ENCODE peak calls at places on chromosomes 12 and 14, in six cellular contexts. One of them, this sample, is unnamed.

GRCh38 chr12:46364777-46365580 is 7.6 kb downstream of the SLC38A2 start:
- DNase-seq in astrocyte: peak; percentile 83
- DNase-seq in hepatocyte: peak; percentile 42
- DNase-seq in mammary epithelial cell: peak; percentile 73
- DNase-seq in H1: no peak
- DNase-seq in endothelial cell of umbilical vein: peak; percentile 72
- DNase-seq in this sample: no peak

GRCh38 chr14:50559990-50560928 is at the start of gene ATL1:
- DNase-seq in hepatocyte: peak; percentile 80
- DNase-seq in H1: no peak
- DNase-seq in mammary epithelial cell: peak; percentile 86
- DNase-seq in astrocyte: peak; percentile 72
- DNase-seq in endothelial cell of umbilical vein: peak; percentile 59
- DNase-seq in this sample: peak; percentile 94

GRCh38 chr14:95098984-95099599 is 58.2 kb downstream of the DICER1 start:
- DNase-seq in hepatocyte: peak; percentile 81
- DNase-seq in H1: peak; percentile 31
- DNase-seq in mammary epithelial cell: peak; percentile 49
- DNase-seq in endothelial cell of umbilical vein: peak; percentile 25
- DNase-seq in astrocyte: peak; percentile 31
- DNase-seq in this sample: peak; percentile 58

GRCh38 chr12:68559984-68560822 is 50.5 kb upstream of the RAP1B start:
- DNase-seq in astrocyte: peak; percentile 19
- DNase-seq in hepatocyte: no peak
- DNase-seq in mammary epithelial cell: no peak
- DNase-seq in H1: no peak
- DNase-seq in endothelial cell of umbilical vein: peak; percentile 53
- DNase-seq in this sample: peak; percentile 22

GRCh38 chr12:95918194-95918993 is 24.0 kb downstream of the CCDC38 start:
- DNase-seq in mammary epithelial cell: peak; percentile 57
- DNase-seq in endothelial cell of umbilical vein: peak; percentile 48
- DNase-seq in H1: no peak
- DNase-seq in hepatocyte: peak; percentile 71
- DNase-seq in astrocyte: peak; percentile 8
- DNase-seq in this sample: peak; percentile 71

GRCh38 chr12:113120670-113121370 is 14.7 kb downstream of the RASAL1 start:
- DNase-seq in H1: no peak
- DNase-seq in hepatocyte: no peak
- DNase-seq in endothelial cell of umbilical vein: no peak
- DNase-seq in mammary epithelial cell: no peak
- DNase-seq in astrocyte: no peak
- DNase-seq in this sample: peak; percentile 34

GRCh38 chr14:31887929-31888580 is 189.0 kb upstream of the ARHGAP5 start:
- DNase-seq in hepatocyte: no peak
- DNase-seq in astrocyte: no peak
- DNase-seq in mammary epithelial cell: no peak
- DNase-seq in H1: no peak
- DNase-seq in endothelial cell of umbilical vein: no peak
- DNase-seq in this sample: no peak

GRCh38 chr14:23361320-23361719 is 3.7 kb downstream of the EFS start:
- DNase-seq in mammary epithelial cell: peak; percentile 37
- DNase-seq in hepatocyte: no peak
- DNase-seq in astrocyte: peak; percentile 43
- DNase-seq in H1: no peak
- DNase-seq in endothelial cell of umbilical vein: no peak
- DNase-seq in this sample: peak; percentile 95

GRCh38 chr14:89973234-89973823 is 17.6 kb downstream of the TDP1 start:
- DNase-seq in mammary epithelial cell: peak; percentile 40
- DNase-seq in endothelial cell of umbilical vein: peak; percentile 67
- DNase-seq in H1: no peak
- DNase-seq in hepatocyte: peak; percentile 84
- DNase-seq in astrocyte: peak; percentile 36
- DNase-seq in this sample: peak; percentile 80

GRCh38 chr14:101604228-101604934 is 43.1 kb downstream of the DIO3 start:
- DNase-seq in hepatocyte: no peak
- DNase-seq in endothelial cell of umbilical vein: no peak
- DNase-seq in astrocyte: no peak
- DNase-seq in H1: no peak
- DNase-seq in mammary epithelial cell: no peak
- DNase-seq in this sample: no peak

GRCh38 chr14:75450381-75451276 is 22.8 kb downstream of the JDP2 start:
- DNase-seq in H1: no peak
- DNase-seq in mammary epithelial cell: peak; percentile 74
- DNase-seq in endothelial cell of umbilical vein: peak; percentile 45
- DNase-seq in hepatocyte: peak; percentile 70
- DNase-seq in astrocyte: peak; percentile 37
- DNase-seq in this sample: no peak

GRCh38 chr14:84493779-84494178 is 1036.2 kb upstream of the FLRT2 start:
- DNase-seq in H1: no peak
- DNase-seq in mammary epithelial cell: no peak
- DNase-seq in endothelial cell of umbilical vein: no peak
- DNase-seq in hepatocyte: no peak
- DNase-seq in astrocyte: peak; percentile 23
- DNase-seq in this sample: no peak

GRCh38 chr12:14135996-14136395 is 154.6 kb upstream of the GRIN2B start:
- DNase-seq in hepatocyte: no peak
- DNase-seq in endothelial cell of umbilical vein: no peak
- DNase-seq in H1: no peak
- DNase-seq in mammary epithelial cell: no peak
- DNase-seq in astrocyte: no peak
- DNase-seq in this sample: no peak

GRCh38 chr12:92745874-92746553 is 43.2 kb downstream of the PLEKHG7 start:
- DNase-seq in H1: no peak
- DNase-seq in astrocyte: peak; percentile 97
- DNase-seq in mammary epithelial cell: peak; percentile 85
- DNase-seq in hepatocyte: peak; percentile 23
- DNase-seq in endothelial cell of umbilical vein: peak; percentile 99
- DNase-seq in this sample: peak; percentile 93

GRCh38 chr14:73744874-73745529 is 30.8 kb upstream of the PNMA1 start:
- DNase-seq in mammary epithelial cell: peak; percentile 79
- DNase-seq in hepatocyte: peak; percentile 48
- DNase-seq in H1: no peak
- DNase-seq in astrocyte: no peak
- DNase-seq in endothelial cell of umbilical vein: no peak
- DNase-seq in this sample: peak; percentile 57

GRCh38 chr12:33484161-33484560 is 44.5 kb upstream of the SYT10 start:
- DNase-seq in mammary epithelial cell: peak; percentile 7
- DNase-seq in endothelial cell of umbilical vein: no peak
- DNase-seq in astrocyte: no peak
- DNase-seq in hepatocyte: no peak
- DNase-seq in H1: no peak
- DNase-seq in this sample: no peak

GRCh38 chr14:23633160-23633701 is 2.9 kb upstream of the DHRS2 start:
- DNase-seq in H1: no peak
- DNase-seq in astrocyte: no peak
- DNase-seq in hepatocyte: peak; percentile 55
- DNase-seq in mammary epithelial cell: no peak
- DNase-seq in endothelial cell of umbilical vein: no peak
- DNase-seq in this sample: peak; percentile 46

GRCh38 chr14:99508896-99509629 is 27.9 kb downstream of the CCNK start:
- DNase-seq in astrocyte: no peak
- DNase-seq in hepatocyte: peak; percentile 8
- DNase-seq in H1: no peak
- DNase-seq in mammary epithelial cell: peak; percentile 17
- DNase-seq in endothelial cell of umbilical vein: no peak
- DNase-seq in this sample: peak; percentile 58

GRCh38 chr12:3076730-3077571 is at the start of gene TSPAN9:
- DNase-seq in endothelial cell of umbilical vein: peak; percentile 71
- DNase-seq in hepatocyte: peak; percentile 89
- DNase-seq in mammary epithelial cell: peak; percentile 75
- DNase-seq in astrocyte: peak; percentile 34
- DNase-seq in H1: no peak
- DNase-seq in this sample: peak; percentile 98

GRCh38 chr12:119692410-119692809 is 24.5 kb downstream of the PRKAB1 start:
- DNase-seq in astrocyte: no peak
- DNase-seq in H1: no peak
- DNase-seq in endothelial cell of umbilical vein: peak; percentile 85
- DNase-seq in mammary epithelial cell: no peak
- DNase-seq in hepatocyte: no peak
- DNase-seq in this sample: peak; percentile 37

GRCh38 chr12:50542448-50542847 is 37.7 kb downstream of the DIP2B start:
- DNase-seq in hepatocyte: peak; percentile 14
- DNase-seq in astrocyte: peak; percentile 75
- DNase-seq in endothelial cell of umbilical vein: no peak
- DNase-seq in mammary epithelial cell: peak; percentile 99
- DNase-seq in H1: no peak
- DNase-seq in this sample: peak; percentile 72

GRCh38 chr14:103714063-103714724 is 1.1 kb downstream of the XRCC3 start:
- DNase-seq in endothelial cell of umbilical vein: no peak
- DNase-seq in hepatocyte: no peak
- DNase-seq in H1: no peak
- DNase-seq in astrocyte: no peak
- DNase-seq in mammary epithelial cell: no peak
- DNase-seq in this sample: no peak

GRCh38 chr14:103713304-103714062 is 1.8 kb downstream of the XRCC3 start:
- DNase-seq in hepatocyte: no peak
- DNase-seq in endothelial cell of umbilical vein: no peak
- DNase-seq in mammary epithelial cell: peak; percentile 25
- DNase-seq in H1: no peak
- DNase-seq in astrocyte: no peak
- DNase-seq in this sample: no peak

GRCh38 chr14:103716899-103717411 is 1.3 kb downstream of the ZFYVE21 start:
- DNase-seq in hepatocyte: no peak
- DNase-seq in endothelial cell of umbilical vein: no peak
- DNase-seq in H1: no peak
- DNase-seq in astrocyte: no peak
- DNase-seq in mammary epithelial cell: no peak
- DNase-seq in this sample: no peak

GRCh38 chr14:103716091-103716801 is 636 bp downstream of the ZFYVE21 start:
- DNase-seq in endothelial cell of umbilical vein: no peak
- DNase-seq in hepatocyte: peak; percentile 64
- DNase-seq in mammary epithelial cell: no peak
- DNase-seq in H1: no peak
- DNase-seq in astrocyte: no peak
- DNase-seq in this sample: peak; percentile 96

GRCh38 chr14:103715052-103716000 is at the start of the genes XRCC3 and ZFYVE21:
- DNase-seq in mammary epithelial cell: peak; percentile 99
- DNase-seq in hepatocyte: peak; percentile 100
- DNase-seq in astrocyte: peak; percentile 96
- DNase-seq in endothelial cell of umbilical vein: peak; percentile 100
- DNase-seq in H1: peak; percentile 99
- DNase-seq in this sample: peak; percentile 100
- H2AFZ ChIP-seq in mammary epithelial cell: peak within 1 kb of the TSS; percentile 48
- H2AFZ ChIP-seq in hepatocyte: peak within 1 kb of the TSS; percentile 39
- H2AFZ ChIP-seq in astrocyte: peak within 1 kb of the TSS; percentile 11
- H2AFZ ChIP-seq in endothelial cell of umbilical vein: peak within 1 kb of the TSS; percentile 18
- H2AFZ ChIP-seq in H1: no peak within 1 kb of the TSS
- H2AFZ ChIP-seq in this sample: peak within 1 kb of the TSS; percentile 4

GRCh38 chr12:26723379-26724308 is 109.3 kb downstream of the ITPR2 start:
- DNase-seq in astrocyte: peak; percentile 88
- DNase-seq in H1: no peak
- DNase-seq in mammary epithelial cell: peak; percentile 24
- DNase-seq in endothelial cell of umbilical vein: peak; percentile 63
- DNase-seq in hepatocyte: no peak
- DNase-seq in this sample: no peak
- H3K4me2 ChIP-seq in astrocyte: peak overlapping the region; percentile 79
- H3K4me2 ChIP-seq in H1: no peak overlapping the region
- H3K4me2 ChIP-seq in mammary epithelial cell: peak overlapping the region; percentile 76
- H3K4me2 ChIP-seq in endothelial cell of umbilical vein: peak overlapping the region; percentile 84
- H3K4me2 ChIP-seq in hepatocyte: peak overlapping the region; percentile 31
- H3K4me2 ChIP-seq in this sample: peak overlapping the region; percentile 44

GRCh38 chr12:401235-402126 is at the start of gene CCDC77:
- DNase-seq in mammary epithelial cell: peak; percentile 90
- DNase-seq in astrocyte: peak; percentile 75
- DNase-seq in hepatocyte: peak; percentile 95
- DNase-seq in endothelial cell of umbilical vein: peak; percentile 96
- DNase-seq in H1: peak; percentile 80
- DNase-seq in this sample: peak; percentile 87
- H2AFZ ChIP-seq in mammary epithelial cell: peak within 1 kb of the TSS; percentile 96
- H2AFZ ChIP-seq in astrocyte: peak within 1 kb of the TSS; percentile 73
- H2AFZ ChIP-seq in hepatocyte: peak within 1 kb of the TSS; percentile 71
- H2AFZ ChIP-seq in endothelial cell of umbilical vein: peak within 1 kb of the TSS; percentile 96
- H2AFZ ChIP-seq in H1: peak within 1 kb of the TSS; percentile 47
- H2AFZ ChIP-seq in this sample: peak within 1 kb of the TSS; percentile 98

GRCh38 chr12:125651625-125652024 is 586.4 kb downstream of the AACS start:
- DNase-seq in hepatocyte: no peak
- DNase-seq in endothelial cell of umbilical vein: no peak
- DNase-seq in mammary epithelial cell: no peak
- DNase-seq in astrocyte: no peak
- DNase-seq in H1: no peak
- DNase-seq in this sample: no peak
- H3K4me2 ChIP-seq in hepatocyte: no peak overlapping the region
- H3K4me2 ChIP-seq in endothelial cell of umbilical vein: no peak overlapping the region
- H3K4me2 ChIP-seq in mammary epithelial cell: no peak overlapping the region
- H3K4me2 ChIP-seq in astrocyte: no peak overlapping the region
- H3K4me2 ChIP-seq in H1: no peak overlapping the region
- H3K4me2 ChIP-seq in this sample: no peak overlapping the region

GRCh38 chr12:90515199-90516175 is 439.5 kb downstream of the CCER1 start:
- DNase-seq in H1: no peak
- DNase-seq in astrocyte: peak; percentile 7
- DNase-seq in endothelial cell of umbilical vein: peak; percentile 86
- DNase-seq in mammary epithelial cell: no peak
- DNase-seq in hepatocyte: no peak
- DNase-seq in this sample: no peak
- H2AFZ ChIP-seq in H1: no peak overlapping the region
- H2AFZ ChIP-seq in astrocyte: no peak overlapping the region
- H2AFZ ChIP-seq in endothelial cell of umbilical vein: peak overlapping the region; percentile 42
- H2AFZ ChIP-seq in mammary epithelial cell: no peak overlapping the region
- H2AFZ ChIP-seq in hepatocyte: no peak overlapping the region
- H2AFZ ChIP-seq in this sample: no peak overlapping the region

This sample was measured in osteoblast.